ENCODE peak calls at places on chromosome X, in eight cellular contexts. I is dorsolateral prefrontal cortex, U is T-helper 1 cell, D is mesendoderm, P is retina, T is sciatic nerve, C is A549, W is ACHN. F is an unnamed sample.

GRCh38 chrX:154735695-154736393 is 15.0 kb downstream of the GAB3 start:
- DNase-seq in I (no peak), U (no peak), D (no peak), P (no peak), T (no peak), C (no peak), W (no peak), F (no peak)

GRCh38 chrX:132692066-132692465 is 203.2 kb upstream of the MBNL3 start:
- DNase-seq in I (no peak), U (no peak), D (no peak), P (no peak), T (no peak), C (no peak), W (no peak), F (no peak)

GRCh38 chrX:8971116-8971515 is 62.8 kb downstream of the FAM9B start:
- DNase-seq in I (no peak), U (no peak), D (peak; percentile 68), P (no peak), T (no peak), C (peak; percentile 20), W (peak; percentile 64), F (no peak)

GRCh38 chrX:150694738-150695410 is 1.7 kb downstream of the MTMR1 start:
- DNase-seq in I (no peak), U (no peak), D (no peak), P (peak; percentile 9), T (no peak), C (no peak), W (no peak), F (no peak)

GRCh38 chrX:40809210-40809609 is 73.9 kb upstream of the MED14 start:
- DNase-seq in I (no peak), U (no peak), D (no peak), P (no peak), T (no peak), C (no peak), W (peak; percentile 2), F (no peak)

GRCh38 chrX:135497736-135498135 is 22.7 kb upstream of the INTS6L start:
- DNase-seq in I (no peak), U (no peak), D (no peak), P (no peak), T (no peak), C (no peak), W (no peak), F (no peak)

GRCh38 chrX:105822138-105823091 is at the start of gene NRK:
- DNase-seq in I (no peak), U (no peak), D (peak; percentile 35), P (peak; percentile 67), T (no peak), C (no peak), W (peak; percentile 52), F (no peak)

GRCh38 chrX:23694606-23695005 is 27.3 kb downstream of the PRDX4 start:
- DNase-seq in I (peak; percentile 57), U (peak; percentile 8), D (peak; percentile 40), P (peak; percentile 5), T (peak; percentile 72), C (peak; percentile 33), W (peak; percentile 56), F (peak; percentile 11)

GRCh38 chrX:120309873-120310730 is 1.2 kb downstream of the TMEM255A start:
- DNase-seq in I (no peak), U (no peak), D (peak; percentile 82), P (peak; percentile 45), T (peak; percentile 58), C (peak; percentile 22), W (peak; percentile 43), F (no peak)

GRCh38 chrX:101080326-101080725 is 1.6 kb downstream of the TMEM35A start:
- DNase-seq in I (no peak), U (no peak), D (no peak), P (peak; percentile 20), T (no peak), C (no peak), W (no peak), F (no peak)

GRCh38 chrX:106949366-106949765 is 29.2 kb downstream of the CLDN2 start:
- DNase-seq in I (no peak), U (no peak), D (no peak), P (no peak), T (no peak), C (no peak), W (no peak), F (no peak)

GRCh38 chrX:141733371-141733770 is 34.8 kb upstream of the SPANXD start:
- DNase-seq in I (no peak), U (no peak), D (no peak), P (no peak), T (no peak), C (no peak), W (no peak), F (no peak)

GRCh38 chrX:56787734-56788152 is 58.7 kb downstream of the NBDY start:
- DNase-seq in I (peak; percentile 24), U (no peak), D (no peak), P (no peak), T (peak; percentile 41), C (no peak), W (no peak), F (no peak)

GRCh38 chrX:42220083-42220482 is 296.7 kb upstream of the CASK start:
- DNase-seq in I (no peak), U (no peak), D (no peak), P (no peak), T (no peak), C (no peak), W (no peak), F (no peak)

GRCh38 chrX:136211766-136212556 is 39.2 kb downstream of the MAP7D3 start:
- DNase-seq in I (no peak), U (no peak), D (peak; percentile 44), P (no peak), T (no peak), C (no peak), W (no peak), F (no peak)

GRCh38 chrX:37959212-37960021 is 46.9 kb upstream of the SYTL5 start:
- DNase-seq in I (no peak), U (no peak), D (no peak), P (no peak), T (no peak), C (no peak), W (no peak), F (no peak)

GRCh38 chrX:152343306-152343705 is 107.8 kb downstream of the GABRA3 start:
- DNase-seq in I (no peak), U (no peak), D (peak; percentile 14), P (no peak), T (no peak), C (no peak), W (no peak), F (no peak)

F was measured in GM12878.